ENCODE peak calls at places on chromosomes 11 and 22, in nine cellular contexts. X is psoas muscle, G is cardiac fibroblast, U is A549, Q is astrocyte, E is dorsolateral prefrontal cortex, L is colonic mucosa, V is AG09309, O is spleen. I is an unnamed sample.

GRCh38 chr22:49295465-49295743 is 532.3 kb downstream of the BRD1 start:
- DNase-seq in G (no peak), U (no peak), E (no peak), Q (no peak), X (no peak), O (peak; percentile 35), L (no peak), V (no peak), I (no peak)

GRCh38 chr11:8267831-8268529 is 4.3 kb upstream of the LMO1 start:
- DNase-seq in O (peak; percentile 82), L (no peak), G (no peak), U (peak; percentile 67), X (no peak), Q (no peak), E (no peak), V (no peak), I (no peak)

GRCh38 chr22:18083406-18083805 is 5.6 kb downstream of the PEX26 start:
- DNase-seq in L (no peak), E (no peak), G (no peak), O (no peak), X (no peak), U (no peak), Q (no peak), V (no peak), I (no peak)

GRCh38 chr22:45757068-45757467 is 85.4 kb downstream of the ATXN10 start:
- DNase-seq in Q (peak; percentile 46), O (no peak), X (no peak), G (no peak), E (peak; percentile 17), V (no peak), U (no peak), L (no peak), I (no peak)

GRCh38 chr11:396948-397548 is 3.0 kb downstream of the PKP3 start:
- DNase-seq in O (peak; percentile 90), G (peak; percentile 49), Q (peak; percentile 52), X (peak; percentile 53), U (no peak), L (peak; percentile 42), E (peak; percentile 50), V (no peak), I (peak; percentile 70)

GRCh38 chr11:890794-891600 is 19.6 kb downstream of the CHID1 start:
- DNase-seq in Q (no peak), L (no peak), X (no peak), E (no peak), G (no peak), U (no peak), V (no peak), O (no peak), I (no peak)

GRCh38 chr22:33302049-33302545 is 243.9 kb upstream of the SYN3 start:
- DNase-seq in U (peak; percentile 32), Q (peak; percentile 18), O (peak; percentile 90), E (peak; percentile 83), G (peak; percentile 76), X (peak; percentile 81), V (peak; percentile 7), L (peak; percentile 85), I (peak; percentile 77)

GRCh38 chr22:39797528-39798147 is 95.9 kb downstream of the ENTHD1 start:
- DNase-seq in X (no peak), V (no peak), L (no peak), Q (no peak), G (no peak), O (no peak), E (no peak), U (no peak), I (no peak)

GRCh38 chr11:118792642-118793124 is 1.7 kb upstream of the DDX6 start:
- DNase-seq in U (peak; percentile 86), Q (peak; percentile 90), O (peak; percentile 84), X (peak; percentile 45), V (peak; percentile 38), L (peak; percentile 91), G (peak; percentile 91), E (peak; percentile 61), I (peak; percentile 95)

GRCh38 chr22:21038405-21038804 is 6.0 kb upstream of the SLC7A4 start:
- DNase-seq in L (no peak), U (no peak), X (no peak), V (no peak), G (peak; percentile 13), Q (peak; percentile 26), O (peak; percentile 27), E (no peak), I (peak; percentile 56)

GRCh38 chr11:71211631-71212030 is 40.7 kb downstream of the SHANK2 start:
- DNase-seq in O (no peak), U (no peak), Q (no peak), G (no peak), X (no peak), L (no peak), V (no peak), E (no peak), I (no peak)

GRCh38 chr11:32088117-32088941 is 2.5 kb upstream of the RCN1 start:
- DNase-seq in X (no peak), V (peak; percentile 55), Q (peak; percentile 94), U (no peak), E (no peak), G (peak; percentile 97), O (no peak), L (peak; percentile 38), I (peak; percentile 95)

GRCh38 chr11:32092581-32093170 is 1.8 kb downstream of the RCN1 start:
- DNase-seq in O (no peak), U (no peak), G (no peak), L (no peak), V (no peak), Q (no peak), X (no peak), E (no peak), I (no peak)

GRCh38 chr11:32090774-32091370 is at the start of gene RCN1:
- DNase-seq in E (peak; percentile 30), U (peak; percentile 57), L (peak; percentile 47), Q (peak; percentile 74), V (no peak), X (peak; percentile 72), G (peak; percentile 67), O (peak; percentile 90), I (peak; percentile 87)

GRCh38 chr11:32082346-32082986 is 8.4 kb upstream of the RCN1 start:
- DNase-seq in O (no peak), U (no peak), G (no peak), V (no peak), X (no peak), E (no peak), L (no peak), Q (no peak), I (no peak)

GRCh38 chr11:32087602-32088001 is 3.3 kb upstream of the RCN1 start:
- DNase-seq in E (no peak), U (no peak), O (no peak), L (no peak), Q (peak; percentile 52), G (peak; percentile 91), V (no peak), X (no peak), I (peak; percentile 97)
- H3K4me3 ChIP-seq in E (no peak overlapping the region), U (no peak overlapping the region), O (no peak overlapping the region), L (no peak overlapping the region), Q (peak overlapping the region; percentile 38), G (peak overlapping the region; percentile 22), V (no peak overlapping the region), X (no peak overlapping the region), I (peak overlapping the region; percentile 24)

DNA sequence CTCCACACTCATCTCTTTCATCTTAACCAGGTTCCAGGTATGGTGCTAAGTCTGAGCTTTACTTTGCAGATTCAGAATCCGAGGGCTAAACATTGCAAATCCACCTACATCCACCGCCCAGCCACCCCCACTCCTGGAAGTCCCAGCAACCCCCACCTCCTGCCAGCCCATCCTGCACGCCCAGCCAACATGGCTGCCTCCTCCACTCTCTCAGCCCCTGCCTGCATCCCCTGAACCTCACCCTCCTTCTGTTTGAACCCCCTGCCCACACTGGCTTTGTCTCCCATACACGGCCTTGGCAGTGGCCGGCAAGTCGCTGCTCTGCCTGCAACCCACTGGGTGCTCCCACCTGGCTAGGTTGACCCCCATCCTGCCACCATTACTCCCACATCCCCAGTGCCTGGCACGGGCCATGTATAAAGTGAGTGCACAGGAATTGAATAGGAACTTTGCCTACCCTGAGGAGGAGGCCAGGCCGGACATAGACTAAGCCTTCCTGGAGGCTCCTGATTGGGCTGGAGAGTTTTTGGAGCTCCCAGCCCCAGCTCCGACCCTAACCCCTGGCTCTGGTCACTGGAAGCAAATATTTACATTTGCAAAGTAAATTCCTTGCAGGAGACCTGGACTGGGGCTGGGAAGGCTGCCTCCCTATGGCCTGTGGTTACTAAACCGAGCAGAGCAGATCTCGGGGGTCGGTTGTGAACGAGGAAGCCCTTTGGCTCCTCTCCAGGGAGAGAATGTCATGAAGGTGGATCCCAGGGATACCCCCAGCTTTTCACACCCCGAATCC is 14.4 kb downstream of the EMID1 start:
- DNase-seq in L (no peak), U (no peak), X (no peak), O (peak; percentile 67), G (no peak), V (no peak), Q (no peak), E (no peak), I (no peak)
- TF ChIP-seq CTCF in L (no peak), U (no peak), X (no peak), O (no peak), G (no peak), V (no peak), Q (no peak), E (no peak), I (no peak)

GRCh38 chr11:74462009-74462408 is 5.3 kb downstream of the KCNE3 start:
- DNase-seq in Q (no peak), L (peak; percentile 69), U (no peak), G (peak; percentile 46), V (no peak), E (peak; percentile 7), O (peak; percentile 93), X (peak; percentile 80), I (peak; percentile 78)

GRCh38 chr11:74462631-74463030 is 4.7 kb downstream of the KCNE3 start:
- DNase-seq in X (no peak), V (no peak), G (no peak), U (no peak), Q (no peak), E (no peak), L (no peak), O (no peak), I (no peak)

GRCh38 chr11:74460481-74461154 is 6.7 kb downstream of the KCNE3 start:
- DNase-seq in L (no peak), X (no peak), G (peak; percentile 55), O (no peak), V (peak; percentile 31), E (no peak), U (no peak), Q (peak; percentile 27), I (peak; percentile 72)

GRCh38 chr11:74459584-74459983 is 7.8 kb downstream of the KCNE3 start:
- DNase-seq in L (no peak), O (no peak), V (no peak), E (no peak), X (no peak), Q (no peak), G (no peak), U (no peak), I (no peak)

DNA sequence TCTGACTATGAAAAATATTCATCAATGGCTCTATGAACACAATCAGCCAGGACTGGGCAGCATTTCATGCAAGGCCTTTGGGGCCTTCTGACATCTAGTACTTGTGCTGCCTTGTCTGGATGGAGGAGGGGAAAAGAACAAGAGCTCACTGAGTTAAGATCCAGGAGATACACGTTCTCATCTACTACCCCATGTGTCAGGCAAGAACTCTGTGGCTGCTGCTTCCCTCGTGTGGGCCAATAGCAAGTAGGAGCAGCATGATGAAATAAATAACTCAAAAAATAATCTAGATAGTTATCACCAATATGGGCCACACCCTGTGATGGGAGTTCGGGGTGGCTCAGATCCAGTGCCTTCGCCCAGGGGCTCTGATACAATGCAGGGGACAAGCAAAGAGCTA is 7.3 kb downstream of the KCNE3 start:
- DNase-seq in U (no peak), X (no peak), L (no peak), G (no peak), Q (no peak), V (no peak), E (no peak), O (no peak), I (no peak)
- H3K4me3 ChIP-seq in U (no peak overlapping the region), X (peak overlapping the region; percentile 40), L (no peak overlapping the region), G (no peak overlapping the region), Q (no peak overlapping the region), V (no peak overlapping the region), E (no peak overlapping the region), O (peak overlapping the region; percentile 2), I (no peak overlapping the region)

GRCh38 chr11:102518296-102519094 is 12.1 kb downstream of the MMP7 start:
- DNase-seq in Q (peak; percentile 30), E (no peak), O (no peak), X (no peak), U (no peak), V (no peak), G (no peak), L (no peak), I (no peak)
- TF ChIP-seq CTCF in Q (no peak), E (no peak), O (no peak), X (no peak), U (no peak), V (peak; percentile 18), G (peak; percentile 16), L (no peak), I (peak; percentile 27)